ENCODE peak calls at places on chromosomes 4 and X, in seven cellular contexts. M is GM13976, W is neural crest cell, J is GM20000, E is endothelial cell, N is PC-3, F is breast epithelium. A is an unnamed sample.

GRCh38 chr4:141465151-141465550 is 171.2 kb upstream of the IL15 start:
- DNase-seq in M (no peak), W (no peak), J (no peak), E (no peak), N (no peak), F (no peak), A (no peak)

GRCh38 chrX:68682790-68683189 is 35.3 kb downstream of the STARD8 start:
- DNase-seq in M (no peak), W (no peak), J (no peak), E (no peak), N (no peak), F (no peak), A (no peak)

GRCh38 chrX:118521435-118521834 is 25.8 kb downstream of the DOCK11 start:
- DNase-seq in M (no peak), W (no peak), J (no peak), E (no peak), N (no peak), F (no peak), A (no peak)

GRCh38 chr4:120724656-120725055 is 197.9 kb downstream of the PRDM5 start:
- DNase-seq in M (no peak), W (no peak), J (no peak), E (no peak), N (no peak), F (no peak), A (no peak)

GRCh38 chrX:116395752-116396151 is 40.7 kb upstream of the SLC6A14 start:
- DNase-seq in M (no peak), W (no peak), J (no peak), E (no peak), N (no peak), F (no peak), A (no peak)

GRCh38 chr4:128782076-128782715 is 27.3 kb upstream of the JADE1 start:
- DNase-seq in M (peak; percentile 49), W (no peak), J (peak; percentile 40), E (no peak), N (peak; percentile 33), F (no peak), A (peak; percentile 57)

GRCh38 chrX:24149346-24150050 is at the start of gene ZFX:
- DNase-seq in M (peak; percentile 58), W (peak; percentile 54), J (peak; percentile 63), E (peak; percentile 40), N (peak; percentile 42), F (peak; percentile 52), A (peak; percentile 66)

GRCh38 chr4:146916479-146917076 is 29.1 kb downstream of the TTC29 start:
- DNase-seq in M (peak; percentile 6), W (peak; percentile 12), J (peak; percentile 13), E (peak; percentile 22), N (peak; percentile 67), F (no peak), A (peak; percentile 12)

GRCh38 chrX:75155830-75156525 is at the start of gene ABCB7:
- DNase-seq in M (peak; percentile 52), W (peak; percentile 42), J (peak; percentile 39), E (peak; percentile 40), N (peak; percentile 75), F (no peak), A (peak; percentile 30)

GRCh38 chr4:48591372-48591771 is 101.3 kb downstream of the ZAR1 start:
- DNase-seq in M (no peak), W (no peak), J (no peak), E (no peak), N (no peak), F (no peak), A (no peak)

GRCh38 chr4:149531861-149532260 is 283.8 kb downstream of the IQCM start:
- DNase-seq in M (no peak), W (no peak), J (no peak), E (no peak), N (peak; percentile 29), F (no peak), A (no peak)

GRCh38 chr4:119542575-119542974 is 86.0 kb downstream of the PDE5A start:
- DNase-seq in M (no peak), W (no peak), J (no peak), E (no peak), N (no peak), F (no peak), A (no peak)

GRCh38 chrX:153738056-153738605 is 13.5 kb downstream of the ABCD1 start:
- DNase-seq in M (no peak), W (no peak), J (no peak), E (no peak), N (no peak), F (no peak), A (peak; percentile 9)

GRCh38 chr4:55311792-55312490 is 34.1 kb upstream of the SRD5A3 start:
- DNase-seq in M (no peak), W (no peak), J (no peak), E (no peak), N (no peak), F (no peak), A (no peak)

GRCh38 chrX:641671-642435 is 11.3 kb downstream of the SHOX start:
- DNase-seq in M (no peak), W (no peak), J (no peak), E (no peak), N (no peak), F (peak; percentile 36), A (no peak)

GRCh38 chr4:65089666-65090065 is 580.6 kb downstream of the EPHA5 start:
- DNase-seq in M (no peak), W (no peak), J (no peak), E (no peak), N (peak; percentile 83), F (no peak), A (no peak)

GRCh38 chrX:2875798-2876399 is 47.2 kb downstream of the GYG2 start:
- DNase-seq in M (no peak), W (no peak), J (no peak), E (no peak), N (peak; percentile 26), F (no peak), A (no peak)

GRCh38 chr4:168917150-168917779 is 92.8 kb downstream of the CBR4 start:
- DNase-seq in M (peak; percentile 37), W (no peak), J (peak; percentile 35), E (no peak), N (peak; percentile 65), F (no peak), A (peak; percentile 36)

GRCh38 chrX:123835661-123836371 is 24.0 kb upstream of the XIAP start:
- DNase-seq in M (no peak), W (no peak), J (no peak), E (no peak), N (peak; percentile 84), F (no peak), A (no peak)

GRCh38 chr4:10841697-10842096 is 157.1 kb upstream of the CLNK start:
- DNase-seq in M (no peak), W (no peak), J (no peak), E (no peak), N (peak; percentile 3), F (no peak), A (no peak)

GRCh38 chr4:58776627-58777026 is 1666.4 kb upstream of the IGFBP7 start:
- DNase-seq in M (no peak), W (no peak), J (no peak), E (no peak), N (peak; percentile 92), F (no peak), A (no peak)

GRCh38 chrX:32572644-32573043 is 638.7 kb downstream of the DMD start:
- DNase-seq in M (no peak), W (no peak), J (no peak), E (no peak), N (no peak), F (no peak), A (no peak)

GRCh38 chr4:176875441-176875930 is 82.8 kb upstream of the VEGFC start:
- DNase-seq in M (no peak), W (no peak), J (no peak), E (no peak), N (no peak), F (no peak), A (no peak)

GRCh38 chr4:119026662-119027444 is 108.8 kb upstream of the MYOZ2 start:
- DNase-seq in M (no peak), W (no peak), J (no peak), E (no peak), N (no peak), F (no peak), A (no peak)

GRCh38 chr4:114423582-114423981 is 175.0 kb upstream of the UGT8 start:
- DNase-seq in M (peak; percentile 26), W (no peak), J (peak; percentile 33), E (no peak), N (no peak), F (no peak), A (peak; percentile 20)

DNA sequence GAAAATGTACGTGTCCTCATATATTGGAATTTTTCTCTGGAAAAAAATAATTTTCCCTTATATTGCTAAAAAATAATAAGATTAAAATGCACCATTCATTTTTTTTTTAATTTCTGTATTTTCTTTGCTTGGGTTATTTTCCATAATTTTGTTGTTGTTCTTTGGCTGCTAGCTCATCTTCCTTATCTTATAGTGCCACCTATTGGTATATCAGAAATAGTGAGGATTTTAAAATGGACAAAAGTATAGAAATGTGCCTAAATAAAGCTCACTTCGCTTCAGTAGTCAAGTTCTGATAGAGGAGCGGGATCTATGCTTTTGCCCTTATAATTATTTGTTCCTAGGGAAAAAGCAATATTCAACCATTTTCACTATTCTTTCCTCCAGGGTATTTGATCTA is 134.8 kb downstream of the NAP1L3 start:
- DNase-seq in M (no peak), W (no peak), J (no peak), E (no peak), N (peak; percentile 25), F (no peak), A (peak; percentile 9)
- TF ChIP-seq CTCF in M (no peak), W (peak; percentile 85), J (no peak), E (peak; percentile 12), N (peak; percentile 60), F (no peak), A (peak; percentile 38)

GRCh38 chr4:89486042-89486441 is 178.4 kb upstream of the GPRIN3 start:
- DNase-seq in M (peak; percentile 38), W (no peak), J (peak; percentile 47), E (no peak), N (peak; percentile 39), F (no peak), A (peak; percentile 44)
- TF ChIP-seq CTCF in M (peak; percentile 16), W (no peak), J (peak; percentile 15), E (no peak), N (peak; percentile 46), F (no peak), A (peak; percentile 36)

DNA sequence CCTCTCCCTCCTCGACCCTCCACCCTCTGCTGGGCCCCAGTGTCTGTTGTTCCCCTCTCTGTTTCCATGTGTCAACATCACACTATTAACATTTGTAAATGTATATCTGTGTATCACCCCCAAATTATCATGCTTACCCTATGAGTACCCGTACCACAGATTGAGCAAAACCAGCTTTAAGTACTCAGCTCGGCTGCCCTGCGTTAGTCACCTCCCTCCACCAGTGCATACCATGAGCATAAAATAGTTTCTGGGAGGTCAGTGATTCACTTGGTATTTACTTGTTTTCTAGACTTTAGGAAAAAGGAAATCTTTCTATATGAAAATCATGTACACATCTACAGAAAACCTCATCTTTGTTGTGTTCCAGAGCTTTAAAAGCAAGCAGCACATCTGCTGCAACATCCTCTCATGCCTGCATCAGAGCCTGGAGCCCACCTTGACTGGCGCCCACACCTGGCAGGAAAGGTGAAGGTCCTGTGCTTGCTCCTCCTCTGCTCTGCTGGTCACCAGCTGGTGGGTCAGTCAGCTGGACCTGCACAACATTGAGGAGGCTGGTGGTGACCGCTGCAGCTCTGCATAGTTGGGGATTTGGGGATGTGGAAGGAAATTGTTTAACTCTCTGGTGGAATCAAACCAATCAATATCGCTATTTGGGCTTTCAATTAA is 214.4 kb upstream of the KLF3 start:
- DNase-seq in M (no peak), W (no peak), J (no peak), E (no peak), N (no peak), F (no peak), A (no peak)
- TF ChIP-seq CTCF in M (no peak), W (no peak), J (no peak), E (no peak), N (no peak), F (no peak), A (peak; percentile 7)

GRCh38 chr4:43782391-43782790 is 666.2 kb downstream of the KCTD8 start:
- DNase-seq in M (no peak), W (no peak), J (no peak), E (no peak), N (peak; percentile 54), F (no peak), A (no peak)
- TF ChIP-seq CTCF in M (no peak), W (no peak), J (no peak), E (no peak), N (peak; percentile 69), F (no peak), A (no peak)

A was measured in GM13977.